ENCODE peak calls at places on chromosomes 6 and 20, in seven cellular contexts. K, F, S, A, P, X and N are unnamed samples.

GRCh38 chr6:111922454-111923297 is 49.4 kb upstream of the FYN start:
- DNase-seq in S (no peak), X (no peak), K (no peak), A (peak), F (no peak), P (no peak), N (no peak)

GRCh38 chr20:48905322-48905647 is 16.2 kb upstream of the ARFGEF2 start:
- DNase-seq in F (no peak), S (no peak), X (no peak), A (no peak), P (no peak), K (no peak), N (no peak)

GRCh38 chr20:46040902-46041535 is 12.0 kb downstream of the SLC12A5 start:
- DNase-seq in A (peak), K (no peak), S (no peak), F (no peak), P (no peak), X (no peak), N (no peak)

GRCh38 chr6:137978252-137978896 is 111.3 kb downstream of the TNFAIP3 start:
- DNase-seq in X (no peak), A (peak), S (no peak), P (no peak), K (no peak), F (no peak), N (no peak)

GRCh38 chr6:83424392-83425018 is 6.3 kb downstream of the ME1 start:
- DNase-seq in S (no peak), F (no peak), A (no peak), K (no peak), X (no peak), P (no peak), N (no peak)

GRCh38 chr6:111011360-111012142 is 29.7 kb downstream of the RPF2 start:
- DNase-seq in A (peak), P (no peak), S (no peak), X (no peak), F (no peak), K (no peak), N (no peak)

GRCh38 chr20:53668981-53669380 is 75.3 kb upstream of the ZNF217 start:
- DNase-seq in F (no peak), K (no peak), X (no peak), S (no peak), P (no peak), A (no peak), N (no peak)

GRCh38 chr6:33174784-33175183 is 17.5 kb downstream of the COL11A2 start:
- DNase-seq in A (no peak), F (no peak), P (no peak), K (no peak), X (no peak), S (no peak), N (no peak)

GRCh38 chr6:49118475-49118874 is 344.6 kb downstream of the MMUT start:
- DNase-seq in F (no peak), S (no peak), A (no peak), X (no peak), K (no peak), P (no peak), N (no peak)

GRCh38 chr6:16505711-16506362 is 255.4 kb downstream of the ATXN1 start:
- DNase-seq in X (no peak), A (peak), S (no peak), K (no peak), P (no peak), F (no peak), N (no peak)
- TF ChIP-seq CTCF in X (no peak), A (peak), S (no peak), K (no peak), P (no peak), F (no peak), N (no peak)

GRCh38 chr6:27370391-27370790 is 18.2 kb upstream of the ZNF391 start:
- DNase-seq in K (no peak), S (no peak), A (no peak), X (no peak), P (no peak), F (no peak), N (no peak)

GRCh38 chr6:27375613-27376079 is 12.9 kb upstream of the ZNF391 start:
- DNase-seq in A (no peak), F (no peak), X (no peak), S (no peak), K (no peak), P (no peak), N (no peak)

GRCh38 chr6:27374824-27375612 is 13.5 kb upstream of the ZNF391 start:
- DNase-seq in K (peak), A (peak), X (peak), P (peak), F (peak), S (peak), N (no peak)
- TF ChIP-seq CTCF in K (no peak), A (no peak), X (no peak), P (no peak), F (no peak), S (no peak), N (no peak)

DNA sequence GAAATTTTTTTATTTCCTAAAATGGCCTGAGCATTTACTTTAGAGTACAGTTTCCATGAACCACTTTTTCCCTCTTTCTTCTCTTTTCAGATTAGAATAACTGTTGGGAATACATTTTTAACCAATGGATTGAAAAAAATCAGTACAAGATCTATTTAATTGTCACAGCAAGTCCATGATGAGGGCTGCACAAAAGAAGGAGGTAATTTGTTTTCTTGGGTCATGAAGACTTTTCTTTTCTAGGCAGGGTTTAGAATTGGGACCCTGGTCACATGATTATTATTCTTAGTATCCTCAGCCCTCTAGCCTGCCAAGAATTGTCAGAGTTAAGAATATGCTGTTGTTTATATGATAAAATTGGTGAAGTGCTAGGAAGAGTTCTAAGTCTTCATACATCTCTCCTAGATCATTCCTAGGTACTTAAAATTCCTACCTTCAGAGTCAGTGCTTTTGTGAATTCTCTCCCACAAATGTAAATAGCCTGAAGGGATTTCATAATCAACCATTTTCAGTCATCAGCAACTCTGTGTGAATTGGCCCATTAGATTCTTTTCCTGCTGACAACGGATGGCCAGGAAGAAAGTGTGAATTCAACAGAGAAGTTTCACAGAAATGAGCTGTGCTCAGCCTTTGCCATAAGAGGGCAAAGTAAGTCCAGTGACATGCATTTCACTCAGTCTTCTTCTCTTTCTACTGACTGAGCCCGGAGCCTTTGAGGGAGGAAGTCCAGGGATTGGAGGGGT is 32.4 kb upstream of the TPBG start:
- DNase-seq in P (no peak), X (no peak), S (no peak), K (no peak), A (peak), F (no peak), N (no peak)
- TF ChIP-seq CTCF in P (no peak), X (no peak), S (no peak), K (no peak), A (peak), F (no peak), N (no peak)

DNA sequence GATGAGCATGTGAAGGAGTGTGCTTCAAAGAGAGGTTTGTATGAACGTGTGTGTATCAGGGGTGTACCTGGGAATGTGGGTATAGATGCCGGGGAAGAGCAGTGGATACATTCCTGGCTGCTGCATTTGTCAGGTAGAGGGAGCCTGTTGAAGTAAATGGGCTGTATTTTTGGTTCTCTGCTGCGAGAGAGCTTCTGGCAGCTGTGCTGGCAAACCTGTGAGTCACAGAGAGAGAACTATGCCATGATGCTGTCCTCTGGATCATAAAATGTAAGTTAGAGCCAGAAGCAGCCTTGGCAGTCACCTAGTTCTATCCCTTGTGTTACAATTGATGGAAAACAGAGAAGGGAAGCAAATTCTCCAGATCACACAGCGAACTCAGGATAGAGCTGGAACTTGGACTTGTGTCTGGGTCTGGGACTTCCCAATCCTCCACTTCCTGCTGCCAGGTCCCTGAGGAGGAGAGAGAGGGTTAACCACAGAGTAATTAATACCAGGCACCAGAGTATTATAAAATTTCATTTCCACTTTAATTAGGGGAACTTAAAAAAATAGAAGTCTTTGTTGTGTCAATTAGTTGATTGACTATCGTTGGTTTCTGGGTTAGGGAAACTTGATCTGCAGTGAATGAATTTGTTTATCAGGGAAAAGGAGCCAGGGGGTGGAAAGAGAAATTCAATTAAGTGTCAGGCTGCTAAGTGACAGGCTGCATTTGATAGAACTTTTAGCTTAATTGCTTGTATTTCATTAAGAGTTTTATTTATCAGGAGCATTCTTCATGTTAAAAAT is 41.1 kb upstream of the GTSF1L start:
- DNase-seq in F (no peak), X (no peak), S (no peak), A (peak), P (no peak), K (no peak), N (no peak)
- TF ChIP-seq CTCF in F (no peak), X (no peak), S (no peak), A (no peak), P (no peak), K (no peak), N (no peak)

DNA sequence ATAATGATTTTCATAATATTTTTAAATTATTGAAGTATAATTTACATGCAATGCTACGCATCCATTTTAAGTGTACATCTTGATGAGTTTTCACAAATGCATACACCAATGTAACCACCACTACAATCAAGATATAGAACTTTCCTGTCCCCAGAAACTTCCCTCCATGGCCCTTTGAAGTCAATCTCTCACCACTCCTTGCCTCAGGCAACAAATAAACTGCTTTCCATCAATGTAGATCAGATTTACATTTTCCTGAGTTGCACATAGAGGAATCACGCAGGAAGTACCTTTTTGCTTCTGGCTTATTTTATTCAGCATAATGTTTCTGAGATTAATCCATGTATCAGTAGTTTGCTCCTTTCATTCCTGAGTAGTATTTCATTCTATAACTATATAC is 59.7 kb upstream of the NNAT start:
- DNase-seq in X (no peak), A (no peak), F (no peak), K (no peak), P (no peak), S (no peak), N (no peak)
- TF ChIP-seq CTCF in X (no peak), A (no peak), F (no peak), K (no peak), P (no peak), S (no peak), N (no peak)

GRCh38 chr6:123383718-123384117 is 253.0 kb downstream of the TRDN start:
- DNase-seq in P (no peak), S (no peak), K (no peak), F (no peak), A (no peak), X (no peak), N (no peak)

DNA sequence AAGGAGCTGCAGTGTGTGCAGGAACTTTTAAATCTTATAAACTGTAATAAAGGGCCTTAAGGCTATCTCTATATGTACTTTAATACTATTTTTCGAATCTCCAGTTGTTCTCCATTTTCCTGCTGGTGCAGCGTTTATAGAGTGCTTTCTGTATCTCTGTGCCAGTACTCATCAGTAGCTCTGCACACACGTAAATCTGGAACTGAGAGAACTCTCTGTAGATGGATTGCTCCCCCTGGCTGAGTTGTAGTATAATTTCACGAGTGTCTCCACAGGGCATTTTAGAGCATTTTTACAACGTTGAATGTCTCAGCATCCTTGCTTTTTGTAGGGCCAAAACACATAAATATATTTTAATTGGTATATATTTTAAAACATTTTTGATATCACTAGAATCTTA is 256.5 kb downstream of the TRDN start:
- DNase-seq in K (no peak), S (no peak), A (peak), F (no peak), X (no peak), P (no peak), N (no peak)
- TF ChIP-seq CTCF in K (no peak), S (peak), A (no peak), F (no peak), X (no peak), P (no peak), N (no peak)

DNA sequence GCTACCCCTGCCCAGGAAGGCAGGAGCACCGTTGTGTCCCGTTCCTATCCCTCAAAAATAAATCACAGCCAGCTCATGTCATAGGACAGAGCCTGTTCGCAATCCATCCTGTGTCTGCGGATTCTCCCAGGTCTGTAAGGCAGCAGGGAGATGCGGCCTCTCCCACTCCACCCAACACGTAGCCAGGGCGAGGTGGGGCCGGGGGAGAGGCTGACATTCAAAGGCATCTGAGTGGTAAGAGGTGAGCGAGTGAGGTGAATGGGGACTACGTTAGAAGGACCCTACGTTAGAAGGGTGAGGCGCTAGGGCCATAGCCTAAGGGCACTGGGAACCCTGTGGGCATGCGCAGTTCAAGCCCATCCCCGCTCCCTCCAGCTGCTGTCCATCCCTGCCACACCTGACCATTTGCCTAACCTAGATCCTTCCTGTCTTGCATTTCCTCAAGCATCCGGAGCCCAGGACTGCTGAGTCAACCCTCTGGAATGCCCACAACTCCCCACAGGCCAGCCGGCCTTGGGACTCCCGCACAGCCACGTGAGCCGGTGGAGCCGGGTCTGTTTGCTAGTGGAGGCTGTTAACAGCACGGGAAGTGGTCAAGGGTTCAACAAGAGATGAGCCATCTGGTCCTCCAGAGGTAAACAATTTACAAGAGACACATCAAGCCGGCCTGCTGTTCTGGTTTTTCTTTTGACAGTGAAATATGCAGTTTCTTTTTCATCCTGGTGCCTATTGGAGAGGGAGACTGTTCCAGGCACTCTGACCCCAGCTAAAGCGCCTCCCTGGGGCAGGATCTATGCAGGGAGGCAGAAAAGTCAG is 45.9 kb downstream of the RIPOR3 start:
- DNase-seq in F (no peak), P (peak), S (peak), X (peak), K (peak), A (peak), N (peak)
- TF ChIP-seq CTCF in F (no peak), P (no peak), S (no peak), X (no peak), K (no peak), A (no peak), N (no peak)

GRCh38 chr6:2786269-2786668 is 21.1 kb downstream of the WRNIP1 start:
- DNase-seq in S (no peak), P (no peak), A (no peak), X (no peak), F (no peak), K (no peak), N (no peak)
- TF ChIP-seq CTCF in S (no peak), P (no peak), A (no peak), X (no peak), F (no peak), K (no peak), N (no peak)

GRCh38 chr6:127186889-127187288 is 68.4 kb downstream of the RSPO3 start:
- DNase-seq in A (no peak), F (no peak), K (peak), S (peak), P (no peak), X (peak), N (peak)
- TF ChIP-seq CTCF in A (peak), F (no peak), K (no peak), S (peak), P (no peak), X (peak), N (no peak)

DNA sequence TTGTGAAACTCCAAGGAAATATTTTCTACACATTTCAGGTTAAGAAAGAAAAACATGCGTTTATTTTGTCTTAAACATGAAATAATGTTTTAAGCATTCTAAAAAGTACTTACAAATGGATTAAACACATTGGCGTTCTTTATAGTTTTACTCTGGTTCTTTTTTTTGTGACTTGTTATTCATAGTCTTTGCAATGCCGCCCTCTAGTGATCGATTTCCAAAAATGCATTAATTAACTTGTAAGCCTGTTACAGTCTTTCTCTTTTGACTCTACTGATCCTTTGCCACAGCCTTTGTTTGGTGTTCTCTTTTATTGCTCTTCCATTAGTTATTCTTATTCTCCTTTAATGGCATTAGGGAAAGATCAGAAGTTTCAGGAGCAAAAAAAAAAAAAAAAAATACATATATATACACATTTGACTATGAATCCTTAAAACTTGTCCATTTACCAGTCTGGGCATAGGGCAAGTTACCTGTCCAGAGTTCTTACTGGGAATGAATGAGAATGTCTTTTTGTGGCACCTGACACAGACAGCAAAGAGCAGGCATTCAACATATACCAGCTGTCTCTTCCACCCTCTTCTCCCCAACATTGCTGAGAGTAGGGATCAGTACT is 59.9 kb downstream of the MACROD2 start:
- DNase-seq in K (no peak), F (no peak), S (no peak), A (peak), P (no peak), X (no peak), N (no peak)
- TF ChIP-seq CTCF in K (peak), F (peak), S (peak), A (peak), P (peak), X (peak), N (no peak)